ENCODE peak calls at places on chromosomes 2 and 18, in nine cellular contexts. One of them, this sample, is unnamed.

GRCh38 chr2:219155054-219155644 is 5.5 kb downstream of the NHEJ1 start:
- DNase-seq in fibroblast of lung: peak; percentile 46
- DNase-seq in WTC11: peak; percentile 24
- DNase-seq in RWPE2: no peak
- DNase-seq in upper lobe of right lung: no peak
- DNase-seq in BJ: no peak
- DNase-seq in IMR-90: peak; percentile 73
- DNase-seq in H1: no peak
- DNase-seq in spleen: no peak
- DNase-seq in this sample: peak; percentile 50

GRCh38 chr2:137155351-137156104 is 390.2 kb downstream of the THSD7B start:
- DNase-seq in fibroblast of lung: peak; percentile 59
- DNase-seq in WTC11: no peak
- DNase-seq in RWPE2: no peak
- DNase-seq in upper lobe of right lung: no peak
- DNase-seq in BJ: no peak
- DNase-seq in IMR-90: no peak
- DNase-seq in H1: no peak
- DNase-seq in spleen: no peak
- DNase-seq in this sample: no peak

GRCh38 chr18:23884712-23885375 is 129.7 kb upstream of the TTC39C start:
- DNase-seq in fibroblast of lung: no peak
- DNase-seq in WTC11: peak; percentile 37
- DNase-seq in RWPE2: no peak
- DNase-seq in upper lobe of right lung: peak; percentile 70
- DNase-seq in BJ: no peak
- DNase-seq in IMR-90: no peak
- DNase-seq in H1: no peak
- DNase-seq in spleen: no peak
- DNase-seq in this sample: peak; percentile 15

GRCh38 chr2:241858206-241859016 is at the start of gene PDCD1:
- DNase-seq in fibroblast of lung: no peak
- DNase-seq in WTC11: peak; percentile 49
- DNase-seq in RWPE2: peak; percentile 58
- DNase-seq in upper lobe of right lung: peak; percentile 64
- DNase-seq in BJ: no peak
- DNase-seq in IMR-90: no peak
- DNase-seq in H1: no peak
- DNase-seq in spleen: peak; percentile 86
- DNase-seq in this sample: peak; percentile 28

GRCh38 chr18:44996261-44996660 is 315.6 kb downstream of the SETBP1 start:
- DNase-seq in fibroblast of lung: no peak
- DNase-seq in WTC11: no peak
- DNase-seq in RWPE2: no peak
- DNase-seq in upper lobe of right lung: no peak
- DNase-seq in BJ: no peak
- DNase-seq in IMR-90: no peak
- DNase-seq in H1: no peak
- DNase-seq in spleen: no peak
- DNase-seq in this sample: no peak

GRCh38 chr18:9771261-9771976 is 63.3 kb downstream of the RAB31 start:
- DNase-seq in fibroblast of lung: peak; percentile 62
- DNase-seq in WTC11: peak; percentile 96
- DNase-seq in RWPE2: no peak
- DNase-seq in upper lobe of right lung: peak; percentile 90
- DNase-seq in BJ: no peak
- DNase-seq in IMR-90: peak; percentile 57
- DNase-seq in H1: peak; percentile 99
- DNase-seq in spleen: peak; percentile 93
- DNase-seq in this sample: peak; percentile 95

GRCh38 chr2:134460583-134460998 is 206.7 kb downstream of the MGAT5 start:
- DNase-seq in fibroblast of lung: peak; percentile 58
- DNase-seq in WTC11: peak; percentile 82
- DNase-seq in RWPE2: no peak
- DNase-seq in upper lobe of right lung: peak; percentile 74
- DNase-seq in BJ: no peak
- DNase-seq in IMR-90: peak; percentile 47
- DNase-seq in H1: peak; percentile 80
- DNase-seq in spleen: peak; percentile 83
- DNase-seq in this sample: peak; percentile 63

GRCh38 chr2:178700922-178701342 is 106.3 kb downstream of the TTN start:
- DNase-seq in fibroblast of lung: peak; percentile 14
- DNase-seq in WTC11: no peak
- DNase-seq in RWPE2: no peak
- DNase-seq in upper lobe of right lung: no peak
- DNase-seq in BJ: no peak
- DNase-seq in IMR-90: peak; percentile 35
- DNase-seq in H1: no peak
- DNase-seq in spleen: no peak
- DNase-seq in this sample: no peak

GRCh38 chr2:6068441-6068935 is 376.3 kb downstream of the SOX11 start:
- DNase-seq in fibroblast of lung: no peak
- DNase-seq in WTC11: no peak
- DNase-seq in RWPE2: no peak
- DNase-seq in upper lobe of right lung: no peak
- DNase-seq in BJ: no peak
- DNase-seq in IMR-90: no peak
- DNase-seq in H1: no peak
- DNase-seq in spleen: no peak
- DNase-seq in this sample: no peak

GRCh38 chr2:232886632-232887031 is 16.6 kb downstream of the SNORC start:
- DNase-seq in fibroblast of lung: no peak
- DNase-seq in WTC11: no peak
- DNase-seq in RWPE2: no peak
- DNase-seq in upper lobe of right lung: peak; percentile 41
- DNase-seq in BJ: no peak
- DNase-seq in IMR-90: no peak
- DNase-seq in H1: no peak
- DNase-seq in spleen: no peak
- DNase-seq in this sample: no peak

GRCh38 chr2:161166538-161167409 is 6.5 kb downstream of the TANK start:
- DNase-seq in fibroblast of lung: peak; percentile 71
- DNase-seq in WTC11: no peak
- DNase-seq in RWPE2: no peak
- DNase-seq in upper lobe of right lung: no peak
- DNase-seq in BJ: no peak
- DNase-seq in IMR-90: peak; percentile 35
- DNase-seq in H1: no peak
- DNase-seq in spleen: no peak
- DNase-seq in this sample: no peak

DNA sequence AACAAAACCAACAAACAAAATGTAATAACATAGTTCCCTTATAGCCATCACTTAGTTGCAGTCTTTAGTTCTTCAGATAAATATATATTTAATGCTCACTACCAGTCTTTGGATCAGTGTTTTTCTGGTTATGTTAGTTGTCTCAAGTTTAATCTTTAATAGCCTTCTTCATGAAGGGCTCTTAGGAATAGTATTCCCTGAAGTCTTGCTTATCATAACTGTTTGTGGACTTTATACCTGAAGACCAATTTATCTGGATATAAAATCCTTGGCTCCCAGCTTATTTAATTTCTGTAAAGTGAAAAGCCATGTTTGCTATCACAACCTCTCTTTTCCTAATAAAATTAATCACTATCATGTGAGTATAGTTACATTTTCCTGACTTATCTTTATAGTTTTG is 379.7 kb downstream of the ARL6IP6 start:
- DNase-seq in fibroblast of lung: no peak
- DNase-seq in WTC11: no peak
- DNase-seq in RWPE2: no peak
- DNase-seq in upper lobe of right lung: no peak
- DNase-seq in BJ: no peak
- DNase-seq in IMR-90: no peak
- DNase-seq in H1: no peak
- DNase-seq in spleen: no peak
- DNase-seq in this sample: no peak
- TF ChIP-seq CTCF in fibroblast of lung: no peak
- TF ChIP-seq CTCF in WTC11: no peak
- TF ChIP-seq CTCF in RWPE2: no peak
- TF ChIP-seq CTCF in upper lobe of right lung: no peak
- TF ChIP-seq CTCF in BJ: no peak
- TF ChIP-seq CTCF in IMR-90: no peak
- TF ChIP-seq CTCF in H1: no peak
- TF ChIP-seq CTCF in spleen: no peak
- TF ChIP-seq CTCF in this sample: no peak

GRCh38 chr18:50982802-50983179 is 15.0 kb downstream of the ELAC1 start:
- DNase-seq in fibroblast of lung: peak; percentile 7
- DNase-seq in WTC11: no peak
- DNase-seq in RWPE2: no peak
- DNase-seq in upper lobe of right lung: no peak
- DNase-seq in BJ: no peak
- DNase-seq in IMR-90: peak; percentile 10
- DNase-seq in H1: no peak
- DNase-seq in spleen: no peak
- DNase-seq in this sample: no peak
- TF ChIP-seq CTCF in fibroblast of lung: no peak
- TF ChIP-seq CTCF in WTC11: no peak
- TF ChIP-seq CTCF in RWPE2: no peak
- TF ChIP-seq CTCF in upper lobe of right lung: no peak
- TF ChIP-seq CTCF in BJ: no peak
- TF ChIP-seq CTCF in IMR-90: peak; percentile 34
- TF ChIP-seq CTCF in H1: no peak
- TF ChIP-seq CTCF in spleen: no peak
- TF ChIP-seq CTCF in this sample: no peak

DNA sequence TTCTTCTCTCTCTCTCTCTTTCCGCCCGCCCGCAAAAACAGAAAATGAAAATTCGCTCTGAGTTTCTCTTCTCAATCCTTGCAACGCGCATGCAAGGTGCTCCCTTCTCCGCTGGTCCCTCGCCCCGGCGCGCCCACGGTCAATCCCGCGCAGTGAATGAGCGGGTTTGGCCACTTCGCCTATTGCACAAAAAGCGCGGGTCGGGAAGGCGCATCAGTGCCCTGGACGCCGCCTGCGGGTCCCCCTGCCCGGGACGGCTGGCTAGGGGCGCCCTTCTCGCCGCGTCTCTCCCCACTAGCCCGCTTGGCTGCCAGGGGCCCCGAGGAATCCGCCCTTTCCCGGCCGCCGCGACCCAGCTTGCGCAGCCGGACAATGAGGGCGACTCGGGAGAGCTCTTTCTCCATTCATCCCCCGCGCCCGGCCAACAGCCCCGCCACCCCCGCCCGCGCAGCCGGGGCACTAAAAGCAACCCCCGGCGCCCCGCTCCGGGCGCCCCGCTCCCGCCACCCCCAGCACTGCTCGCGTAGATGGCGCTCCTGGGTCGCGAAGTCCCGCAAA is 686 bp downstream of the LAMA1 start:
- DNase-seq in fibroblast of lung: peak; percentile 9
- DNase-seq in WTC11: peak; percentile 60
- DNase-seq in RWPE2: no peak
- DNase-seq in upper lobe of right lung: no peak
- DNase-seq in BJ: no peak
- DNase-seq in IMR-90: no peak
- DNase-seq in H1: peak; percentile 74
- DNase-seq in spleen: no peak
- DNase-seq in this sample: peak; percentile 70
- TF ChIP-seq CTCF in fibroblast of lung: no peak
- TF ChIP-seq CTCF in WTC11: no peak
- TF ChIP-seq CTCF in RWPE2: no peak
- TF ChIP-seq CTCF in upper lobe of right lung: no peak
- TF ChIP-seq CTCF in BJ: no peak
- TF ChIP-seq CTCF in IMR-90: no peak
- TF ChIP-seq CTCF in H1: no peak
- TF ChIP-seq CTCF in spleen: no peak
- TF ChIP-seq CTCF in this sample: no peak

GRCh38 chr2:173667415-173667814 is 297.8 kb downstream of the SP3 start:
- DNase-seq in fibroblast of lung: no peak
- DNase-seq in WTC11: no peak
- DNase-seq in RWPE2: no peak
- DNase-seq in upper lobe of right lung: no peak
- DNase-seq in BJ: no peak
- DNase-seq in IMR-90: no peak
- DNase-seq in H1: no peak
- DNase-seq in spleen: no peak
- DNase-seq in this sample: no peak
- TF ChIP-seq CTCF in fibroblast of lung: no peak
- TF ChIP-seq CTCF in WTC11: no peak
- TF ChIP-seq CTCF in RWPE2: peak; percentile 26
- TF ChIP-seq CTCF in upper lobe of right lung: no peak
- TF ChIP-seq CTCF in BJ: peak; percentile 34
- TF ChIP-seq CTCF in IMR-90: peak; percentile 31
- TF ChIP-seq CTCF in H1: no peak
- TF ChIP-seq CTCF in spleen: no peak
- TF ChIP-seq CTCF in this sample: no peak

GRCh38 chr18:35497006-35497333 is 790 bp downstream of the INO80C start:
- DNase-seq in fibroblast of lung: peak; percentile 66
- DNase-seq in WTC11: no peak
- DNase-seq in RWPE2: no peak
- DNase-seq in upper lobe of right lung: no peak
- DNase-seq in BJ: no peak
- DNase-seq in IMR-90: peak; percentile 51
- DNase-seq in H1: no peak
- DNase-seq in spleen: no peak
- DNase-seq in this sample: no peak

GRCh38 chr18:35501369-35501768 is 3.6 kb upstream of the INO80C start:
- DNase-seq in fibroblast of lung: no peak
- DNase-seq in WTC11: no peak
- DNase-seq in RWPE2: no peak
- DNase-seq in upper lobe of right lung: no peak
- DNase-seq in BJ: no peak
- DNase-seq in IMR-90: no peak
- DNase-seq in H1: no peak
- DNase-seq in spleen: no peak
- DNase-seq in this sample: no peak

GRCh38 chr18:35497334-35498197 is at the start of gene INO80C:
- DNase-seq in fibroblast of lung: peak; percentile 95
- DNase-seq in WTC11: peak; percentile 88
- DNase-seq in RWPE2: peak; percentile 83
- DNase-seq in upper lobe of right lung: peak; percentile 97
- DNase-seq in BJ: peak; percentile 59
- DNase-seq in IMR-90: peak; percentile 93
- DNase-seq in H1: peak; percentile 94
- DNase-seq in spleen: peak; percentile 98
- DNase-seq in this sample: peak; percentile 92

GRCh38 chr18:35502062-35502461 is 4.3 kb upstream of the INO80C start:
- DNase-seq in fibroblast of lung: no peak
- DNase-seq in WTC11: no peak
- DNase-seq in RWPE2: no peak
- DNase-seq in upper lobe of right lung: no peak
- DNase-seq in BJ: no peak
- DNase-seq in IMR-90: no peak
- DNase-seq in H1: no peak
- DNase-seq in spleen: no peak
- DNase-seq in this sample: no peak

GRCh38 chr18:35500113-35500512 is 2.4 kb upstream of the INO80C start:
- DNase-seq in fibroblast of lung: no peak
- DNase-seq in WTC11: no peak
- DNase-seq in RWPE2: no peak
- DNase-seq in upper lobe of right lung: no peak
- DNase-seq in BJ: no peak
- DNase-seq in IMR-90: no peak
- DNase-seq in H1: no peak
- DNase-seq in spleen: no peak
- DNase-seq in this sample: no peak
- TF ChIP-seq CTCF in fibroblast of lung: no peak
- TF ChIP-seq CTCF in WTC11: no peak
- TF ChIP-seq CTCF in RWPE2: no peak
- TF ChIP-seq CTCF in upper lobe of right lung: no peak
- TF ChIP-seq CTCF in BJ: no peak
- TF ChIP-seq CTCF in IMR-90: no peak
- TF ChIP-seq CTCF in H1: no peak
- TF ChIP-seq CTCF in spleen: no peak
- TF ChIP-seq CTCF in this sample: no peak

GRCh38 chr2:200590090-200590489 is 4.3 kb downstream of the AOX1 start:
- DNase-seq in fibroblast of lung: no peak
- DNase-seq in WTC11: no peak
- DNase-seq in RWPE2: no peak
- DNase-seq in upper lobe of right lung: no peak
- DNase-seq in BJ: no peak
- DNase-seq in IMR-90: no peak
- DNase-seq in H1: no peak
- DNase-seq in spleen: no peak
- DNase-seq in this sample: no peak
- TF ChIP-seq CTCF in fibroblast of lung: no peak
- TF ChIP-seq CTCF in WTC11: no peak
- TF ChIP-seq CTCF in RWPE2: no peak
- TF ChIP-seq CTCF in upper lobe of right lung: no peak
- TF ChIP-seq CTCF in BJ: no peak
- TF ChIP-seq CTCF in IMR-90: no peak
- TF ChIP-seq CTCF in H1: no peak
- TF ChIP-seq CTCF in spleen: no peak
- TF ChIP-seq CTCF in this sample: no peak

This sample was measured in nephron progenitor cell.